ENCODE peak calls at places on chromosome 14, in eight cellular contexts. Q, K, B, E, D, J, G and P are unnamed samples.

GRCh38 chr14:105207460-105207901 is 26.4 kb upstream of the NUDT14 start:
- DNase-seq in K (peak), D (no peak), Q (no peak), B (no peak), J (no peak), G (peak), E (no peak), P (no peak)

GRCh38 chr14:61695695-61696527 is 598 bp downstream of the HIF1A start:
- DNase-seq in B (peak), J (peak), Q (peak), E (peak), K (peak), D (peak), G (peak), P (no peak)

GRCh38 chr14:68987653-68988036 is 8.5 kb upstream of the ACTN1 start:
- DNase-seq in B (no peak), J (no peak), G (peak), D (no peak), Q (no peak), E (no peak), K (no peak), P (no peak)

GRCh38 chr14:29442720-29443119 is 484.9 kb downstream of the PRKD1 start:
- DNase-seq in K (no peak), J (peak), Q (no peak), B (peak), G (no peak), E (no peak), D (no peak), P (no peak)

GRCh38 chr14:33848706-33849454 is 102.0 kb downstream of the EGLN3 start:
- DNase-seq in B (peak), Q (peak), G (peak), K (peak), D (no peak), J (peak), E (peak), P (no peak)

GRCh38 chr14:76918176-76918750 is 92.1 kb downstream of the LRRC74A start:
- DNase-seq in K (peak), D (no peak), J (no peak), E (peak), G (no peak), Q (peak), B (peak), P (peak)

GRCh38 chr14:21476526-21476924 is 234 bp downstream of the RAB2B start:
- DNase-seq in D (no peak), B (peak), E (no peak), Q (peak), G (no peak), K (peak), J (peak), P (no peak)

GRCh38 chr14:69614592-69614991 is 3.2 kb downstream of the SUSD6 start:
- DNase-seq in B (no peak), E (peak), Q (no peak), J (no peak), G (no peak), D (no peak), K (peak), P (no peak)

GRCh38 chr14:69105326-69105725 is 47.6 kb downstream of the DCAF5 start:
- DNase-seq in G (no peak), B (no peak), K (no peak), E (no peak), Q (no peak), D (no peak), J (peak), P (no peak)

GRCh38 chr14:21991130-21991529 is 317.5 kb upstream of the OR4E1 start:
- DNase-seq in K (no peak), B (no peak), D (no peak), J (no peak), E (no peak), G (no peak), Q (no peak), P (no peak)

GRCh38 chr14:63875311-63875710 is 22.5 kb downstream of the SYNE2 start:
- DNase-seq in K (peak), D (no peak), B (no peak), J (peak), G (peak), Q (no peak), E (peak), P (no peak)

GRCh38 chr14:75084513-75084912 is 15.1 kb downstream of the ZC2HC1C start:
- DNase-seq in J (peak), E (no peak), B (peak), D (no peak), Q (peak), G (no peak), K (no peak), P (no peak)
- TF ChIP-seq CTCF in J (peak), E (no peak), B (peak), D (no peak), Q (peak), G (peak), K (peak), P (no peak)

GRCh38 chr14:102056694-102057442 is 30.0 kb downstream of the HSP90AA1 start:
- DNase-seq in Q (no peak), E (no peak), B (no peak), K (no peak), D (no peak), J (no peak), G (no peak), P (no peak)

GRCh38 chr14:102058146-102058545 is 28.7 kb downstream of the HSP90AA1 start:
- DNase-seq in J (no peak), K (no peak), G (no peak), D (no peak), E (no peak), B (no peak), Q (no peak), P (no peak)

GRCh38 chr14:102057480-102058114 is 29.2 kb downstream of the HSP90AA1 start:
- DNase-seq in G (no peak), Q (no peak), E (no peak), K (no peak), B (no peak), J (no peak), D (no peak), P (no peak)

GRCh38 chr14:102055181-102055901 is 31.5 kb downstream of the HSP90AA1 start:
- DNase-seq in D (no peak), Q (no peak), B (peak), E (no peak), G (no peak), K (no peak), J (peak), P (peak)

DNA sequence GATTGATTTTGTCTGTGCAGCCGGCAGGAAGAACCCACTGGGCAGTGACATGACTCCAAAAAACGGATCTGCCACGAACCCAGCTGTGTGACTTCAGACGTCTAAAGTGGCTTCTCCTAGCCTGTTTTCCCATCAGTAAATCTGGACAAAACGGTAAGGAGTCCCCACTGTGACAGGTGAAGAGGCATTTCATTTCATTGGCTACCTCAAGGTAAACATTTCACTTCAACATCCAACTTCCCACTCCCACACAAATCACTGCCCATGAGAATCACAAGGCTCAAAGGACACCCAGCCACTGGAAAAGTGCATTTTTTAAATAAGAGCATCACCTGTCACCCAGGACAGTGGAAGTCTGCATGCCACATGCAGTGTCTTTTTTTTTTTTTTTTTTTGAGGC is 27.9 kb downstream of the HSP90AA1 start:
- DNase-seq in K (no peak), Q (no peak), G (no peak), J (no peak), D (no peak), B (no peak), E (no peak), P (no peak)
- H3K27ac ChIP-seq in K (no peak), Q (no peak), G (no peak), J (no peak), D (no peak), B (no peak), E (no peak), P (no peak)

DNA sequence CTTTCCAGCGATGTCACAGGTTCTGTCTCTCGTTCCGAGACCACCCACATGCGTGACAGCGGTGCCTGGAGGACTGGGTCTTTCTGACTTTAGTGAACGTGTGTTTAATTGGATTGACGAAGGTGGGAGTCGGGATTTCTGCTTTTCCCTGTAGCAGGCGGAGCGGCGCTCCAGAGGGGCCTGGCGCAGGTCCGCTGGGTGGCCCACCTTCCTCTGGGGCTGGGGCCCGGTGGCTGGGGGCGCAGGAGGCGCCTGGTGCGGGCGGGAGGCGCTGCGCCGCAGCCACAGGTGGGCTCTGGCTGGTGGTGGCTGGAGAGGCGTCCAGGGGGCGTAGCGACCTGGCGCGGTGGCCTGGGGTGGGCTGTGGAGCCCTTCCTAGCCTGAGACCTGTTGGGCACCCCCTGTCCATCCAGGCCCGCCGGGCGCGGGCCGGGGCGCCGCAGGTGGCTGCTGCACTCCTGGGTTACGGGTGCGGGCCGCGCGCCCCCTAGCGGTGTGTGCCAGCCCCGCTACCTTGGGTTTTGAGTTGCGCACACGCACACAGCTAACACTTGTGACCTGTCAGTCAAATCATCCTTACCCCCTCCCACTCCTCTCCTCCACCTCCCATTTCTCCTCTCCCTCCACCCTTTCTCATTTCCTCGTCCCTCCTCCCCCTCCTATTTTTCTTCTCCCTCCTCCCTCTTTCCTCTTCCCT is 2.0 kb downstream of the MEG3 start:
- DNase-seq in G (no peak), Q (peak), K (no peak), J (peak), D (no peak), B (peak), E (no peak), P (peak)
- TF ChIP-seq CTCF in G (no peak), Q (peak), K (peak), J (peak), D (no peak), B (peak), E (peak), P (peak)

GRCh38 chr14:91284146-91284790 is 39.8 kb upstream of the GPR68 start:
- DNase-seq in G (no peak), D (no peak), Q (no peak), E (no peak), B (peak), K (peak), J (peak), P (peak)
- H3K27ac ChIP-seq in G (no peak), D (no peak), Q (no peak), E (no peak), B (peak), K (no peak), J (no peak), P (no peak)

GRCh38 chr14:58129208-58129607 is 22.8 kb downstream of the ARMH4 start:
- DNase-seq in Q (no peak), B (no peak), K (no peak), G (no peak), J (no peak), D (no peak), E (no peak), P (no peak)
- TF ChIP-seq CTCF in Q (no peak), B (no peak), K (no peak), G (peak), J (peak), D (no peak), E (no peak), P (no peak)

DNA sequence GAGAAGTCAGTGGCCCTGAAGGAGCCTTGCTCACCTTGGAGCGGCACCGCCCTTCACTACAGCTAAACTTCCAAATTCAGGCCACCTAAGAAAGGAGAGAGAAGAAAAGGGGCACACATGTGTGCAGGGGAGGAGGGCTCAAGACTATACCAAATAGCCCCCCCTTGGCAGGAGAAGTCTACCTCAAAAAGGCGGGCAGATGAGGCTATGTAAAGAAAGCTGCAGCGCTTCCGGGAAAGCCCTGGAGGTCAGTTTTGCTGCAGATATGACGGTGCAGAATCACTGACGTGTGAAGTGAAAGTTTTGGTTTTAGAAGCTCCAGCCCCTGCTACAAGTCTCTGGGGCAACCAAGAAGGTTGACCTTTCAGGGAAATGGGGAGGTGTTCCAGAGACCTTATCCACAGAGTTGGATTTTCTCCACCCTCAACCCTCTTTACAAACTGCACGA is 48.2 kb upstream of the PNMA1 start:
- DNase-seq in J (no peak), B (no peak), K (no peak), G (peak), E (no peak), Q (no peak), D (no peak), P (no peak)
- H3K27ac ChIP-seq in J (no peak), B (peak), K (peak), G (peak), E (peak), Q (peak), D (peak), P (no peak)

DNA sequence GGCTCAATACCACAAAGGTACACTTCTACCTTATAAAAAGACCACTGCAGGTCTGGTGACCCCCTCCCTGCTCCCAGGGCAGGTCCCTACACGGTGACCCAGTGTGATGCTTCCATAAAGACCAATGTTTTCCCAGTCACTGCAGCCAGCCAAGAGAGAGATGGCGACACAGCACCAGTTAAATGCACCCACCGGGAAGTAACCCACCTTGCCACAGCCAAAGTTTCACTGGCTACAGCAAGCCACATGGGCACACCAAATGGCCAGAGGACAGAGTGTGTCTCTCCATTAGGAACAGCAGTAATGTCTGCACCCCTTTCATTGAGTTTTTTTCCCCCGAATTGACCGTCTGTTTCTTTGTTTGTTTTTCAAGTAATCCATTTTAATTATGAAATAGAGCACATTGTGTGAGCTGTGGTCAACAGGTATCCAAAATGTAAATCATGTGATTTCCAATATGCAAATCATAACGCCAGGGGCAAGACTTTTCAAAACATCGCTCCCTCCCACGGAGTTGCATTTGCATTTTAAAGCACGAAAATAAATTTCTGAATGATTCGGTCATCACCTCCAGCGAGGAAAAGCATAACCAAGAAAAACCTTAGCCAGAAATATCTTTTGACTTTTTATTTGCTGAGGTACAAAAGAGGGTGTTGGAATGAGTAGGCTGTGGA is 48.9 kb upstream of the EML1 start:
- DNase-seq in E (no peak), J (peak), Q (no peak), G (no peak), D (no peak), B (no peak), K (no peak), P (no peak)
- TF ChIP-seq CTCF in E (no peak), J (peak), Q (no peak), G (no peak), D (no peak), B (no peak), K (no peak), P (no peak)

GRCh38 chr14:53536446-53536845 is 383.3 kb upstream of the DDHD1 start:
- DNase-seq in B (no peak), Q (no peak), G (no peak), E (no peak), K (no peak), J (no peak), D (no peak), P (no peak)

GRCh38 chr14:53542692-53543091 is 389.6 kb upstream of the DDHD1 start:
- DNase-seq in G (peak), J (peak), B (no peak), E (peak), Q (peak), K (no peak), D (no peak), P (no peak)

GRCh38 chr14:53538316-53538851 is 385.3 kb upstream of the DDHD1 start:
- DNase-seq in B (no peak), G (no peak), K (no peak), Q (no peak), E (no peak), D (no peak), J (no peak), P (peak)

GRCh38 chr14:53537421-53538315 is 384.5 kb upstream of the DDHD1 start:
- DNase-seq in Q (no peak), J (no peak), E (no peak), B (no peak), G (no peak), K (no peak), D (no peak), P (peak)

DNA sequence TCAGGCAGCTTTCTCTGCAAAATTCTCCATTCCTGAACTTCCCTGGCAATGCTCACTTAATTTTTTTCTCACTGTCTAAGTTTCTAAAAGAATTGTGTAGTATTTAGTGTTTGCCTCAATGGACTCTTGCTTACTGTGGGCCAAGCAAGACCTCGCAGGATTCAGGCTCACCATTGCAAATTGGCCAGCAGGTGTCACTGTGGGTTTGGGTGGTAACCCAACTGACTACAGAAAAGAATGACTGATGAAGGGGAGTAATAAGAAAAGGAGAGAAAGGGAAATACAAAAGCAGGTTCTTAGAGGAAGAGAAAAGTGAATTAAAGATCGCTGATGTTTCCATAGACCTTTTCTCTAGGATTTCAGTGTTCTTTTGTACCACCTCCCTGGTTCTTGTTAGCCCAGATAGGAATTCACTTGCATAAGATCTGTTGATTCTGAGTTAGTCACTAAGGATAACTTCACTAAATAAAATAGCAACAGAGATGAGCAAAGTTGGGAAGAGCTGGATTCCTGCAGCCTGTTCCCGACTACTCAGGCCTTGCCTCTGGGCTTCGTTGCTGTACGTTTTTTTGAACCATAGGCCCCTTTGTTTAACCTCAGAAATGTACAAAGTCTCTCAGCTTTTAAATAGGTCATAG is 386.5 kb upstream of the DDHD1 start:
- DNase-seq in J (peak), K (peak), B (peak), E (peak), G (peak), D (peak), Q (peak), P (peak)
- H3K27ac ChIP-seq in J (no peak), K (no peak), B (no peak), E (no peak), G (peak), D (no peak), Q (no peak), P (no peak)

DNA sequence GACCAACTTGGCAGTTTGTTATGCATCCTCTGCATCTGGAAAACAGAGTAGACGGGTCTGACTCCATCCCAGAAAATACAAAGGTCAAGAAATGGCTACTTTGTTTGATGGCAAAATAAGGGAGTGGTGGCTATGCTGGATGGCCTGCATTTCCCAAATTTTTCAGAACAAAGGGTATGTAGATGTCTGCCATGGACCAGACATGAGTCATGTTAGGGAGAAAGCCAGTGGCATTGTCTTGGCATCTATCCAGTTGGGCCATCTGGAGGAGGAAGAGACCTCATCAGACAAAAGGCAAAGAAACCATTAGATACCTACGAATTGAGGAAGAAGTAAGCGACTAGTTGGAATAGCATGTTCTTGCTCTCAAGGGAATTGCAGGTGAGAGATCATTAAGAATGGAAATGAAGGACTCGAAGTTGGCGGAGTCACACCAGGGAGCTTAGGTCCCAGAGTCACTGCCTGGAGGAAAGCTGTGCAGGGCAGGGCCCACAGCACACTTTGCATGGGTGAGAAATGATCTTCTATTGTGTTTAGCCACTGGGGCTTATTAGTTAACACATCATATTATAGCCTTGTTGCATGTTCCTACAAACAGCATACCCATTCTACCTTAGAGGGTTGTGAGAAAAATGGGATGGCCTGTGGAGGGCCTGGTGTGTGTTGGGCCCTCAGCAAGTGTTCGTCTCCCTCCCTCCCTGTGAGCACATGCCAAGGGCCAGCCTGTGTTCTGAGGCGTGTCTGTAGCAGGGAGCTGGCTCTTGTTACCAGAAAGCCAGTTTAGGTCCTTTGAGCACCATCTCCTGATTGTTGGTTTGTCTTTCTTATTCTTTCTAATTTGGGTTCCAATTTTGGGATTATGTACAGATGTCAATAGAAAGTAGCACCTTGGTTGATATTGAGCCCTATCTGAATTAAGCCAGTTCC is 119.4 kb downstream of the KTN1 start:
- DNase-seq in J (peak), G (peak), E (no peak), Q (no peak), K (no peak), D (no peak), B (peak), P (no peak)
- TF ChIP-seq CTCF in J (no peak), G (no peak), E (no peak), Q (no peak), K (no peak), D (no peak), B (no peak), P (no peak)